ENCODE peak calls at places on chromosome 21, in eight cellular contexts. B is IMR-90, L is adrenal gland, Z is upper lobe of left lung, K is sigmoid colon, T is heart left ventricle, P is H54, R is prostate gland. U is an unnamed sample.

GRCh38 chr21:35096959-35097358 is 47.9 kb upstream of the RUNX1 start:
- DNase-seq in B (no peak), L (no peak), Z (no peak), K (no peak), T (no peak), P (no peak), R (no peak), U (no peak)

GRCh38 chr21:39386899-39387298 is 38.0 kb upstream of the HMGN1 start:
- DNase-seq in B (no peak), L (no peak), Z (no peak), K (no peak), T (no peak), P (no peak), R (no peak), U (no peak)

GRCh38 chr21:44930543-44930981 is 9.3 kb upstream of the SLX9 start:
- DNase-seq in B (no peak), L (no peak), Z (no peak), K (no peak), T (peak), P (peak), R (no peak), U (no peak)

GRCh38 chr21:45228171-45228641 is 59.5 kb downstream of the POFUT2 start:
- DNase-seq in B (peak), L (peak), Z (peak), K (peak), T (no peak), P (peak), R (no peak), U (peak)

GRCh38 chr21:14766241-14766640 is 220.1 kb upstream of the SAMSN1 start:
- DNase-seq in B (no peak), L (no peak), Z (no peak), K (no peak), T (no peak), P (peak), R (no peak), U (no peak)

GRCh38 chr21:16588433-16588860 is 858.7 kb downstream of the USP25 start:
- DNase-seq in B (peak), L (peak), Z (peak), K (peak), T (peak), P (peak), R (peak), U (peak)

GRCh38 chr21:14737922-14738321 is 191.8 kb upstream of the SAMSN1 start:
- DNase-seq in B (peak), L (peak), Z (peak), K (no peak), T (no peak), P (no peak), R (peak), U (no peak)

GRCh38 chr21:14241322-14241721 is 25.4 kb downstream of the RBM11 start:
- DNase-seq in B (no peak), L (no peak), Z (no peak), K (no peak), T (no peak), P (no peak), R (no peak), U (no peak)

GRCh38 chr21:43816611-43817071 is 27.3 kb downstream of the RRP1 start:
- DNase-seq in B (no peak), L (no peak), Z (no peak), K (no peak), T (peak), P (no peak), R (no peak), U (no peak)

GRCh38 chr21:32096411-32096810 is 182.4 kb downstream of the MIS18A start:
- DNase-seq in B (no peak), L (peak), Z (no peak), K (no peak), T (no peak), P (peak), R (no peak), U (no peak)

GRCh38 chr21:28944296-28944695 is 48.4 kb downstream of the LTN1 start:
- DNase-seq in B (peak), L (peak), Z (no peak), K (no peak), T (no peak), P (no peak), R (no peak), U (no peak)

GRCh38 chr21:42056996-42057689 is 14.0 kb upstream of the UMODL1 start:
- DNase-seq in B (peak), L (no peak), Z (peak), K (no peak), T (no peak), P (no peak), R (peak), U (no peak)
- TF ChIP-seq POLR2A in B (peak), L (no peak), Z (no peak), K (no peak), T (no peak), P (no peak), R (no peak), U (no peak)

DNA sequence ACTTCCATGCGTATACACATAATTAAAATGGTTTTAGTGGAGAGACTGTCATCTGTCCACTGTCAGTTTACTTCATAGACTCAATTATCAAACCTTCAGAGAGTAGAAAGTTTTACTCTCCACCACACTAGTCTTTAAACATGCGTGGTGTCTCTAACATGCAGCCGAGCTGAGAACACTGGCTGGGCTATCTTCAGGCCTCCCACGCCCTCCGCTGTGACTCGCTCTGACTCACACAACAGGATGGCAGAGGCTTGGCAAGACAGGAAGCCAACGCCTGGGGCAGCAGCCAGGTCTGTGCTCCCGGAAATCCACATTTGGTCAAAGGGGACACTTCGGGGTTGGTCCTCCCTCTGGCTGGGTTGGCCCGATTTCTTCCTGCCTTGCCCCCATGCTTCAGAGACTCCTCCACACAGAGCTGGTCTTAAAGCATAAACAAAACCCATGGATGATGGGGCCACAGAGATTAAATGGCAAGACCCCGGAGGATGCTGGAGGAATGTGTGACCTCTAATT is 22.7 kb upstream of the IFNGR2 start:
- DNase-seq in B (peak), L (peak), Z (peak), K (peak), T (peak), P (peak), R (peak), U (peak)
- TF ChIP-seq POLR2A in B (peak), L (no peak), Z (peak), K (peak), T (no peak), P (peak), R (peak), U (peak)

GRCh38 chr21:36750579-36750959 is 51.7 kb downstream of the SIM2 start:
- DNase-seq in B (no peak), L (no peak), Z (no peak), K (no peak), T (no peak), P (no peak), R (no peak), U (no peak)

GRCh38 chr21:36747114-36747814 is 48.3 kb downstream of the SIM2 start:
- DNase-seq in B (no peak), L (no peak), Z (no peak), K (no peak), T (no peak), P (no peak), R (no peak), U (no peak)

GRCh38 chr21:36747815-36748381 is 49.0 kb downstream of the SIM2 start:
- DNase-seq in B (peak), L (peak), Z (no peak), K (no peak), T (peak), P (peak), R (no peak), U (no peak)

GRCh38 chr21:36751383-36751782 is 52.5 kb downstream of the SIM2 start:
- DNase-seq in B (no peak), L (no peak), Z (no peak), K (no peak), T (no peak), P (no peak), R (no peak), U (no peak)

GRCh38 chr21:36749935-36750578 is 51.1 kb downstream of the SIM2 start:
- DNase-seq in B (peak), L (no peak), Z (no peak), K (no peak), T (no peak), P (no peak), R (no peak), U (no peak)
- TF ChIP-seq POLR2A in B (no peak), L (no peak), Z (no peak), K (no peak), T (no peak), P (no peak), R (no peak), U (no peak)

GRCh38 chr21:46324390-46325072 is 575 bp downstream of the PCNT start:
- DNase-seq in B (peak), L (peak), Z (peak), K (peak), T (peak), P (peak), R (peak), U (peak)
- TF ChIP-seq POLR2A in B (no peak), L (peak), Z (peak), K (peak), T (peak), P (peak), R (peak), U (peak)

GRCh38 chr21:42514883-42515228 is 1.2 kb downstream of the SLC37A1 start:
- DNase-seq in B (no peak), L (no peak), Z (no peak), K (no peak), T (no peak), P (no peak), R (no peak), U (no peak)

GRCh38 chr21:42512346-42513034 is 1.2 kb upstream of the SLC37A1 start:
- DNase-seq in B (no peak), L (no peak), Z (no peak), K (peak), T (no peak), P (no peak), R (no peak), U (no peak)

GRCh38 chr21:42513151-42513984 is at the start of gene SLC37A1:
- DNase-seq in B (no peak), L (peak), Z (no peak), K (peak), T (peak), P (no peak), R (no peak), U (no peak)

GRCh38 chr21:42515708-42516502 is 2.3 kb downstream of the SLC37A1 start:
- DNase-seq in B (no peak), L (peak), Z (peak), K (peak), T (no peak), P (no peak), R (peak), U (no peak)

DNA sequence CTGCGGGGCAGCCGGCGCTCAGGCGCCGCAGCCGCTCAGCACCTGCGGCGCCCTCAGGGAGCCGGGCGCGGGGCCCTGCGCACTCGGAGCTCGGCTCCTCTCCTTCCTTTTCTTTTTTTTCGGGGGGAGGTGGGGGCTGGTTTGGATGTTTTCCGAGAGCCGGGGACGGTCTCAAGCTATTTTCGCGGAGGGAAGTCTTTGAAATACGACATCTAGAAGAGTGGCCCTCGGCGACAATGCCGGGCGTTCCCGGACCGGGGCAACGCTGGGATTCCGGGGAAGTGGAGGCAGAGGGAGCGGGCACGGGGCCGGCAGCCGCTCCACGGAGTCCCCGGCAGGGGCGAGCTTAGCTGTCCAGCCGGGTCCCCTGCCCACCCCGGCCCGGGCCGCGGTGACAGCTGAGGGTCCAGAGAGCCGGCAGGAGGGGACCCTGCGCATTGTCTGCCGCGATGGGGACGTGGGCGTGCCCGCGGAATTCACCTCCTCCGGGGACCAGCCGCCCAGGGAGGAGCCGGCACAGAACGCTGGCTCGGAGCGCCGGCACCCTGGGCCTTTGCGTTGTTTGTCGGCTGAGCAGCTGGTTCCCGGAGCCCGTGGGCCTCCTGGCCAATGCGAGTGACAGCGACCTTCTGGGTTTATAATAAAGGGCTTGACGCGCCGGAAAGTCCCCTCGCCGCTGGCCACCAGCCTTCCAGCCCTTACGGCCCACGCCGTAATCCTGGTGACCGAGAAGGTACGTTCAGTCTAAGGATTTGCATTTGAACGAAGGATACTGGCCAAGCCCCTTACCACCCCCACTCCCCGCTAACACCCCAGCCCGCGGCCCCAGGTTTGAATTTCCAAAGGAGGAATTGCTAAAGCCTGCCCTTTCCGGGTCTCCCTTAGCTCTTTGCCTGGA is 582 bp downstream of the SLC37A1 start:
- DNase-seq in B (no peak), L (peak), Z (peak), K (peak), T (peak), P (no peak), R (no peak), U (peak)
- TF ChIP-seq POLR2A in B (no peak), L (peak), Z (peak), K (no peak), T (no peak), P (no peak), R (no peak), U (peak)

GRCh38 chr21:30101967-30102366 is 64.6 kb downstream of the CLDN17 start:
- DNase-seq in B (no peak), L (no peak), Z (no peak), K (no peak), T (no peak), P (no peak), R (no peak), U (no peak)
- TF ChIP-seq POLR2A in B (no peak), L (no peak), Z (no peak), K (no peak), T (no peak), P (no peak), R (no peak), U (no peak)

U was measured in gastrocnemius medialis.